ENCODE peak calls at places on chromosomes 4 and X, in eight cellular contexts. Z is AG09319, L is heart right ventricle, R is GM12878, T is lung, E is fibroblast of pulmonary artery, X is NB4, O is mucosa of descending colon. Y is an unnamed sample.

GRCh38 chr4:117164338-117164737 is 79.0 kb upstream of the TRAM1L1 start:
- DNase-seq in Z (no peak), L (no peak), R (no peak), T (no peak), E (no peak), X (peak; percentile 16), O (no peak), Y (no peak)

GRCh38 chr4:26346203-26346620 is 25.4 kb downstream of the RBPJ start:
- DNase-seq in Z (no peak), L (peak; percentile 11), R (no peak), T (no peak), E (peak; percentile 82), X (no peak), O (no peak), Y (no peak)

GRCh38 chr4:151173751-151174325 is 74.4 kb downstream of the RPS3A start:
- DNase-seq in Z (no peak), L (peak; percentile 13), R (no peak), T (peak; percentile 36), E (peak; percentile 81), X (no peak), O (no peak), Y (no peak)

GRCh38 chr4:24244663-24245519 is 339.5 kb downstream of the DHX15 start:
- DNase-seq in Z (no peak), L (peak; percentile 75), R (no peak), T (no peak), E (no peak), X (no peak), O (no peak), Y (no peak)

GRCh38 chr4:90718926-90719325 is 591.7 kb downstream of the CCSER1 start:
- DNase-seq in Z (no peak), L (no peak), R (no peak), T (no peak), E (no peak), X (no peak), O (no peak), Y (no peak)

GRCh38 chrX:118432799-118433198 is 62.8 kb upstream of the DOCK11 start:
- DNase-seq in Z (no peak), L (no peak), R (no peak), T (no peak), E (no peak), X (no peak), O (no peak), Y (no peak)

GRCh38 chr4:721261-722171 is 15.9 kb downstream of the PCGF3 start:
- DNase-seq in Z (no peak), L (peak; percentile 36), R (no peak), T (no peak), E (peak; percentile 68), X (no peak), O (no peak), Y (no peak)

GRCh38 chr4:110907801-110908313 is 285.0 kb upstream of the PITX2 start:
- DNase-seq in Z (no peak), L (no peak), R (no peak), T (no peak), E (no peak), X (no peak), O (no peak), Y (no peak)

GRCh38 chr4:90069151-90069550 is 58.0 kb upstream of the CCSER1 start:
- DNase-seq in Z (no peak), L (no peak), R (no peak), T (no peak), E (no peak), X (no peak), O (no peak), Y (no peak)

GRCh38 chr4:79053754-79054153 is 114.5 kb upstream of the PAQR3 start:
- DNase-seq in Z (no peak), L (no peak), R (no peak), T (no peak), E (no peak), X (no peak), O (no peak), Y (no peak)

GRCh38 chrX:17634542-17635207 is 102.6 kb upstream of the SCML1 start:
- DNase-seq in Z (no peak), L (no peak), R (no peak), T (no peak), E (no peak), X (no peak), O (no peak), Y (no peak)

GRCh38 chr4:135371137-135371536 is 1169.5 kb upstream of the PABPC4L start:
- DNase-seq in Z (no peak), L (no peak), R (no peak), T (no peak), E (no peak), X (peak; percentile 38), O (peak; percentile 12), Y (no peak)

GRCh38 chr4:173529505-173530325 is at the start of gene HAND2:
- DNase-seq in Z (no peak), L (peak; percentile 87), R (no peak), T (no peak), E (peak; percentile 90), X (no peak), O (peak; percentile 54), Y (no peak)

GRCh38 chrX:40244980-40245379 is 147.2 kb upstream of the BCOR start:
- DNase-seq in Z (no peak), L (no peak), R (no peak), T (no peak), E (peak; percentile 86), X (no peak), O (no peak), Y (no peak)

GRCh38 chr4:109113511-109113910 is 188.9 kb downstream of the COL25A1 start:
- DNase-seq in Z (no peak), L (no peak), R (no peak), T (no peak), E (peak; percentile 2), X (no peak), O (no peak), Y (no peak)

GRCh38 chr4:39469429-39470077 is 10.7 kb downstream of the LIAS start:
- DNase-seq in Z (peak; percentile 64), L (peak; percentile 16), R (peak; percentile 48), T (no peak), E (peak; percentile 91), X (peak; percentile 91), O (no peak), Y (peak; percentile 62)

GRCh38 chrX:131287556-131288179 is 1.4 kb downstream of the IGSF1 start:
- DNase-seq in Z (no peak), L (no peak), R (no peak), T (no peak), E (no peak), X (no peak), O (no peak), Y (no peak)

GRCh38 chrX:2502668-2503519 is 2.1 kb upstream of the DHRSX start:
- DNase-seq in Z (no peak), L (no peak), R (no peak), T (no peak), E (peak; percentile 45), X (peak; percentile 39), O (no peak), Y (no peak)

GRCh38 chrX:75547783-75548182 is 24.9 kb upstream of the ZDHHC15 start:
- DNase-seq in Z (no peak), L (peak; percentile 40), R (no peak), T (peak; percentile 69), E (peak; percentile 0), X (no peak), O (no peak), Y (no peak)

GRCh38 chr4:27079056-27079455 is 218.4 kb downstream of the STIM2 start:
- DNase-seq in Z (no peak), L (no peak), R (no peak), T (no peak), E (no peak), X (no peak), O (no peak), Y (no peak)

GRCh38 chrX:153502796-153503195 is 8.0 kb downstream of the BGN start:
- DNase-seq in Z (no peak), L (no peak), R (no peak), T (no peak), E (no peak), X (no peak), O (no peak), Y (no peak)

GRCh38 chrX:153501530-153501929 is 6.8 kb downstream of the BGN start:
- DNase-seq in Z (no peak), L (no peak), R (no peak), T (no peak), E (no peak), X (no peak), O (no peak), Y (no peak)

GRCh38 chrX:153505361-153505760 is 10.6 kb downstream of the BGN start:
- DNase-seq in Z (no peak), L (no peak), R (no peak), T (no peak), E (no peak), X (no peak), O (no peak), Y (no peak)

GRCh38 chrX:153502131-153502530 is 7.4 kb downstream of the BGN start:
- DNase-seq in Z (no peak), L (no peak), R (no peak), T (no peak), E (no peak), X (no peak), O (no peak), Y (no peak)

DNA sequence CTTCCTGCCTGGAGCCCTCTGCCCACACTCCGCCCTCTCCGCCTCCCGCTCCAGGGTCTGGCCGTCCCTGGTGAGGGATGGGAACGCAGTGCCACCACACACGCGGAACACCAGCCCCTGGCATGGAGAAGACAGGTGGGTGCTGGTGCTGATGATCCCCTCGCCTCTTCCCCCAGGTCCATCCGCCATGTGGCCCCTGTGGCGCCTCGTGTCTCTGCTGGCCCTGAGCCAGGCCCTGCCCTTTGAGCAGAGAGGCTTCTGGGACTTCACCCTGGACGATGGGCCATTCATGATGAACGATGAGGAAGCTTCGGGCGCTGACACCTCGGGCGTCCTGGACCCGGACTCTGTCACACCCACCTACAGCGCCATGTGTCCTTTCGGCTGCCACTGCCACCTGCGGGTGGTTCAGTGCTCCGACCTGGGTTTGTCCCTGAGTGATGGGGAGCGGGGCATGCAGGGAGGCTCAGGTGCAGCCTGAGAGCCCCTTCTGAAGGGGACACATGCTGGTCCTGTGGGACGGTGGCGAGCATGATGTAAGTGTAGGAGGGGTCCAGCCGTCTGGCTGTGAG is 9.8 kb downstream of the BGN start:
- DNase-seq in Z (no peak), L (no peak), R (no peak), T (no peak), E (no peak), X (peak; percentile 8), O (no peak), Y (no peak)
- TF ChIP-seq CTCF in Z (no peak), L (no peak), R (no peak), T (no peak), E (no peak), X (no peak), O (no peak), Y (no peak)

GRCh38 chr4:177079327-177079726 is 230.3 kb upstream of the NEIL3 start:
- DNase-seq in Z (no peak), L (no peak), R (no peak), T (no peak), E (no peak), X (peak; percentile 36), O (no peak), Y (no peak)
- TF ChIP-seq CTCF in Z (no peak), L (no peak), R (no peak), T (no peak), E (no peak), X (no peak), O (no peak), Y (no peak)

GRCh38 chr4:67549123-67549522 is 3.8 kb upstream of the CENPC start:
- DNase-seq in Z (no peak), L (no peak), R (no peak), T (no peak), E (peak; percentile 62), X (peak; percentile 49), O (no peak), Y (peak; percentile 32)
- TF ChIP-seq CTCF in Z (peak; percentile 1), L (peak; percentile 37), R (peak; percentile 55), T (peak; percentile 6), E (peak; percentile 47), X (no peak), O (no peak), Y (peak; percentile 73)

GRCh38 chrX:15493118-15494082 is at the start of gene PIR:
- DNase-seq in Z (peak; percentile 65), L (peak; percentile 81), R (peak; percentile 17), T (peak; percentile 87), E (peak; percentile 83), X (peak; percentile 83), O (peak; percentile 91), Y (peak; percentile 81)
- TF ChIP-seq CTCF in Z (peak; percentile 46), L (peak; percentile 55), R (peak; percentile 31), T (no peak), E (peak; percentile 41), X (peak; percentile 14), O (no peak), Y (peak; percentile 21)

Y was measured in GM10248.